ENCODE peak calls at places on chromosomes 3 and 15, in seven cellular contexts. U is T-helper 17 cell; R is activated CD4-positive, CD25-positive, alpha-beta regulatory T cell; H is amniotic stem cell; M is T-cell; O is body of pancreas; G is H7. W is an unnamed sample.

GRCh38 chr3:169954142-169954756 is 12.4 kb upstream of the SEC62 start:
- DNase-seq in U (no peak), R (no peak), H (no peak), M (no peak), O (no peak), G (no peak), W (no peak)

GRCh38 chr3:49790626-49791411 is 4.5 kb upstream of the IP6K1 start:
- DNase-seq in U (no peak), R (no peak), H (no peak), M (no peak), O (no peak), G (peak; percentile 20), W (no peak)

GRCh38 chr3:69671082-69671952 is 67.9 kb upstream of the MITF start:
- DNase-seq in U (no peak), R (no peak), H (no peak), M (no peak), O (no peak), G (peak; percentile 52), W (no peak)

GRCh38 chr15:64453689-64454037 is 6.7 kb upstream of the ZNF609 start:
- DNase-seq in U (no peak), R (no peak), H (no peak), M (no peak), O (no peak), G (no peak), W (no peak)

GRCh38 chr3:130850846-130851245 is 43.0 kb upstream of the ATP2C1 start:
- DNase-seq in U (no peak), R (no peak), H (no peak), M (no peak), O (no peak), G (no peak), W (no peak)

GRCh38 chr15:70704731-70705130 is 58.6 kb downstream of the UACA start:
- DNase-seq in U (no peak), R (no peak), H (no peak), M (no peak), O (no peak), G (no peak), W (no peak)

GRCh38 chr3:77815467-77815866 is 775.6 kb downstream of the ROBO2 start:
- DNase-seq in U (no peak), R (no peak), H (no peak), M (no peak), O (no peak), G (peak; percentile 4), W (no peak)

GRCh38 chr3:101942356-101942755 is 93.0 kb downstream of the NFKBIZ start:
- DNase-seq in U (no peak), R (no peak), H (no peak), M (no peak), O (no peak), G (no peak), W (no peak)

GRCh38 chr3:158430968-158431367 is 140.0 kb upstream of the MLF1 start:
- DNase-seq in U (no peak), R (no peak), H (no peak), M (no peak), O (no peak), G (no peak), W (no peak)

GRCh38 chr3:23886311-23886710 is 30.5 kb downstream of the NKIRAS1 start:
- DNase-seq in U (no peak), R (no peak), H (no peak), M (no peak), O (no peak), G (no peak), W (no peak)

GRCh38 chr3:195056506-195056905 is 214.5 kb downstream of the XXYLT1 start:
- DNase-seq in U (no peak), R (no peak), H (no peak), M (no peak), O (no peak), G (no peak), W (no peak)

GRCh38 chr3:126855374-126855773 is 127.5 kb upstream of the PLXNA1 start:
- DNase-seq in U (no peak), R (no peak), H (no peak), M (no peak), O (no peak), G (peak; percentile 3), W (no peak)

GRCh38 chr3:159828542-159828943 is 160.1 kb upstream of the IL12A start:
- DNase-seq in U (no peak), R (no peak), H (peak; percentile 25), M (no peak), O (no peak), G (peak; percentile 63), W (peak; percentile 15)

GRCh38 chr15:57665939-57666338 is 40.6 kb upstream of the POLR2M start:
- DNase-seq in U (no peak), R (no peak), H (no peak), M (no peak), O (no peak), G (no peak), W (no peak)

GRCh38 chr3:162143181-162143580 is 646.6 kb downstream of the OTOL1 start:
- DNase-seq in U (no peak), R (no peak), H (no peak), M (no peak), O (no peak), G (no peak), W (no peak)

GRCh38 chr3:156859578-156859977 is 33.4 kb downstream of the LEKR1 start:
- DNase-seq in U (no peak), R (no peak), H (no peak), M (no peak), O (no peak), G (no peak), W (no peak)

GRCh38 chr3:132641837-132642538 is 17.6 kb downstream of the ACAD11 start:
- DNase-seq in U (no peak), R (no peak), H (peak; percentile 37), M (no peak), O (no peak), G (peak; percentile 52), W (peak; percentile 29)

GRCh38 chr15:29451201-29451781 is 181.7 kb upstream of the NSMCE3 start:
- DNase-seq in U (no peak), R (no peak), H (no peak), M (no peak), O (no peak), G (peak; percentile 85), W (no peak)

GRCh38 chr15:78079296-78080087 is 2.0 kb upstream of the TBC1D2B start:
- DNase-seq in U (no peak), R (no peak), H (no peak), M (no peak), O (no peak), G (no peak), W (no peak)

GRCh38 chr3:128813003-128813564 is 66.3 kb upstream of the ACAD9 start:
- DNase-seq in U (no peak), R (no peak), H (no peak), M (no peak), O (no peak), G (no peak), W (no peak)

GRCh38 chr15:49815937-49816336 is 195.1 kb downstream of the DTWD1 start:
- DNase-seq in U (no peak), R (no peak), H (no peak), M (no peak), O (no peak), G (no peak), W (no peak)

W was measured in NCI-H1048.